ENCODE peak calls at places on chromosomes 11 and 22, in four cellular contexts. M is NCI-H1930, L is anterior cingulate cortex, K is A549. F is an unnamed sample.

GRCh38 chr11:2509481-2510001 is 64.7 kb downstream of the KCNQ1 start:
- DNase-seq in L (no peak), K (no peak), M (no peak), F (peak)

GRCh38 chr11:96185220-96185768 is 157.7 kb downstream of the MAML2 start:
- DNase-seq in M (no peak), K (no peak), L (no peak), F (no peak)

GRCh38 chr11:66393954-66394353 is 22.4 kb upstream of the SLC29A2 start:
- DNase-seq in L (no peak), M (no peak), K (no peak), F (no peak)

GRCh38 chr11:116334596-116334995 is 438.2 kb downstream of the BUD13 start:
- DNase-seq in K (no peak), L (no peak), M (no peak), F (no peak)

GRCh38 chr11:115502636-115503082 is 1.6 kb downstream of the CADM1 start:
- DNase-seq in M (no peak), L (no peak), K (no peak), F (no peak)

GRCh38 chr11:27295928-27296327 is 67.1 kb downstream of the CCDC34 start:
- DNase-seq in M (no peak), K (no peak), L (no peak), F (no peak)

GRCh38 chr11:78647266-78647915 is 72.7 kb upstream of the NARS2 start:
- DNase-seq in M (no peak), K (no peak), L (no peak), F (no peak)

GRCh38 chr11:126194121-126194543 is 17.3 kb downstream of the RPUSD4 start:
- DNase-seq in L (no peak), K (peak), M (peak), F (no peak)

GRCh38 chr11:86183694-86184093 is 60.9 kb upstream of the EED start:
- DNase-seq in K (no peak), L (no peak), M (no peak), F (no peak)

GRCh38 chr22:21909871-21910270 is 42.4 kb upstream of the MAPK1 start:
- DNase-seq in K (no peak), M (no peak), L (no peak), F (no peak)

GRCh38 chr11:131917634-131918384 is 547.4 kb downstream of the NTM start:
- DNase-seq in M (no peak), K (no peak), L (no peak), F (no peak)

GRCh38 chr11:88535916-88536547 is 198.5 kb upstream of the CTSC start:
- DNase-seq in L (no peak), M (no peak), K (peak), F (no peak)

GRCh38 chr11:120340529-120340928 is 4.3 kb downstream of the ARHGEF12 start:
- DNase-seq in K (no peak), M (no peak), L (no peak), F (no peak)

GRCh38 chr22:38754247-38755154 is 1.3 kb downstream of the SUN2 start:
- DNase-seq in M (no peak), K (no peak), L (peak), F (no peak)

GRCh38 chr22:16973591-16974297 is 34.3 kb downstream of the GAB4 start:
- DNase-seq in M (no peak), L (no peak), K (no peak), F (no peak)

GRCh38 chr11:86162257-86162656 is 82.3 kb upstream of the EED start:
- DNase-seq in L (no peak), M (no peak), K (no peak), F (no peak)

GRCh38 chr11:17564687-17565042 is 17.6 kb downstream of the OTOG start:
- DNase-seq in L (no peak), K (no peak), M (no peak), F (no peak)

GRCh38 chr22:47298017-47298820 is 535.8 kb downstream of the TBC1D22A start:
- DNase-seq in L (no peak), K (no peak), M (no peak), F (no peak)

F was measured in 8988T.